ENCODE peak calls at places on chromosome 2, in five cellular contexts. K is COR-L47, Y is WTC11, D is IMR-90, U is iris pigment epithelial cell. A is an unnamed sample.

GRCh38 chr2:236365258-236366048 is 101.2 kb upstream of the ASB18 start:
- DNase-seq in K (no peak), Y (no peak), D (no peak), U (no peak), A (no peak)

GRCh38 chr2:182553483-182553882 is 126.6 kb upstream of the PDE1A start:
- DNase-seq in Y (no peak), D (no peak), K (no peak), U (no peak), A (no peak)

GRCh38 chr2:144086965-144087364 is 433.0 kb downstream of the ZEB2 start:
- DNase-seq in D (peak; percentile 62), Y (no peak), U (peak; percentile 64), K (no peak), A (no peak)

GRCh38 chr2:153163055-153163454 is 315.5 kb downstream of the RPRM start:
- DNase-seq in Y (peak; percentile 16), D (no peak), K (peak; percentile 68), U (peak; percentile 3), A (no peak)

GRCh38 chr2:202687276-202687675 is 52.5 kb downstream of the FAM117B start:
- DNase-seq in K (no peak), D (peak; percentile 32), Y (no peak), U (peak; percentile 33), A (no peak)

GRCh38 chr2:230068658-230069080 is at the start of gene SLC16A14:
- DNase-seq in D (peak; percentile 52), U (peak; percentile 64), Y (no peak), K (no peak), A (peak; percentile 1)

GRCh38 chr2:47572136-47572535 is 169.2 kb downstream of the MSH2 start:
- DNase-seq in D (no peak), U (no peak), K (no peak), Y (no peak), A (no peak)

GRCh38 chr2:136008205-136008865 is 22.9 kb upstream of the DARS1 start:
- DNase-seq in Y (no peak), U (no peak), K (no peak), D (no peak), A (peak; percentile 64)

GRCh38 chr2:197707316-197708213 is 2.4 kb downstream of the MARS2 start:
- DNase-seq in U (peak; percentile 75), K (peak; percentile 30), Y (no peak), D (peak; percentile 74), A (peak; percentile 22)

GRCh38 chr2:205892141-205893064 is 193.6 kb downstream of the INO80D start:
- DNase-seq in K (peak; percentile 87), D (peak; percentile 46), U (peak; percentile 77), Y (no peak), A (no peak)

GRCh38 chr2:198098918-198099317 is 294.5 kb downstream of the PLCL1 start:
- DNase-seq in K (no peak), D (peak; percentile 15), U (no peak), Y (peak; percentile 16), A (no peak)

GRCh38 chr2:181916726-181917377 is 25.3 kb downstream of the ITPRID2 start:
- DNase-seq in Y (no peak), D (peak; percentile 69), U (peak; percentile 75), K (no peak), A (no peak)

GRCh38 chr2:96218508-96219131 is 10.0 kb upstream of the STARD7 start:
- DNase-seq in K (no peak), Y (no peak), D (no peak), U (no peak), A (no peak)

A was measured in CD8-positive, alpha-beta memory T cell.